ENCODE peak calls at places on chromosomes 7 and 10, in eight cellular contexts. C, Q, T, M, W, I, P and E are unnamed samples. For H3K4me1, the result is how much of the 10 kb centered on the place peaks cover.

GRCh38 chr7:106196460-106197021 is 84.4 kb upstream of the SYPL1 start:
- DNase-seq in C (no peak), Q (no peak), T (no peak), M (peak), W (no peak), I (no peak), P (no peak), E (no peak)

GRCh38 chr10:6207658-6208057 is 4.9 kb downstream of the PFKFB3 start:
- DNase-seq in C (no peak), Q (no peak), T (no peak), M (no peak), W (no peak), I (no peak), P (no peak), E (no peak)

GRCh38 chr7:74289018-74289659 is at the start of gene CLIP2:
- DNase-seq in C (peak), Q (peak), T (peak), M (no peak), W (peak), I (peak), P (peak), E (peak)

GRCh38 chr7:102426268-102427031 is 6.9 kb upstream of the ORAI2 start:
- DNase-seq in C (peak), Q (no peak), T (no peak), M (no peak), W (no peak), I (no peak), P (no peak), E (no peak)

GRCh38 chr10:119852822-119853221 is 19.8 kb downstream of the MCMBP start:
- DNase-seq in C (no peak), Q (no peak), T (no peak), M (no peak), W (no peak), I (no peak), P (no peak), E (no peak)

GRCh38 chr10:29734980-29735627 is 100.3 kb upstream of the SVIL start:
- DNase-seq in C (peak), Q (peak), T (peak), M (no peak), W (peak), I (peak), P (peak), E (peak)

GRCh38 chr7:25802473-25802872 is 349.5 kb upstream of the NFE2L3 start:
- DNase-seq in C (no peak), Q (no peak), T (no peak), M (no peak), W (no peak), I (no peak), P (no peak), E (no peak)

GRCh38 chr10:97648557-97649404 is 8.3 kb downstream of the PI4K2A start:
- DNase-seq in C (no peak), Q (no peak), T (no peak), M (peak), W (no peak), I (no peak), P (peak), E (peak)

GRCh38 chr7:26181474-26182227 is 18.9 kb downstream of the HNRNPA2B1 start:
- DNase-seq in C (no peak), Q (no peak), T (no peak), M (no peak), W (no peak), I (no peak), P (no peak), E (no peak)

GRCh38 chr10:16967866-16968721 is 150.9 kb upstream of the RSU1 start:
- DNase-seq in C (peak), Q (peak), T (no peak), M (peak), W (no peak), I (no peak), P (peak), E (no peak)

GRCh38 chr10:26221571-26221970 is 5.0 kb downstream of the GAD2 start:
- DNase-seq in C (no peak), Q (no peak), T (no peak), M (no peak), W (no peak), I (no peak), P (no peak), E (no peak)

GRCh38 chr7:26513948-26514347 is 222.3 kb downstream of the SNX10 start:
- DNase-seq in C (no peak), Q (no peak), T (no peak), M (no peak), W (no peak), I (no peak), P (no peak), E (no peak)

GRCh38 chr10:64726466-64726865 is 1205.3 kb downstream of the REEP3 start:
- DNase-seq in C (no peak), Q (no peak), T (no peak), M (no peak), W (no peak), I (no peak), P (no peak), E (no peak)

GRCh38 chr10:4807803-4808507 is 18.1 kb upstream of the AKR1E2 start:
- DNase-seq in C (no peak), Q (no peak), T (no peak), M (no peak), W (no peak), I (no peak), P (peak), E (no peak)

GRCh38 chr10:15237351-15237750 is 68.9 kb upstream of the NMT2 start:
- DNase-seq in C (no peak), Q (peak), T (no peak), M (peak), W (no peak), I (no peak), P (peak), E (peak)

GRCh38 chr7:50851891-50852290 is 69.2 kb upstream of the GRB10 start:
- DNase-seq in C (no peak), Q (peak), T (no peak), M (no peak), W (no peak), I (no peak), P (no peak), E (peak)

GRCh38 chr10:2076528-2076927 is 339.2 kb upstream of the ADARB2 start:
- DNase-seq in C (no peak), Q (no peak), T (no peak), M (no peak), W (no peak), I (no peak), P (no peak), E (no peak)

GRCh38 chr7:138125119-138125518 is 48.9 kb downstream of the AKR1D1 start:
- DNase-seq in C (no peak), Q (no peak), T (no peak), M (no peak), W (no peak), I (no peak), P (peak), E (no peak)

GRCh38 chr7:71327946-71328345 is 196.0 kb downstream of the GALNT17 start:
- DNase-seq in C (no peak), Q (no peak), T (no peak), M (no peak), W (no peak), I (no peak), P (no peak), E (no peak)

GRCh38 chr10:123526356-123527079 is 139.6 kb upstream of the GPR26 start:
- DNase-seq in C (no peak), Q (no peak), T (no peak), M (no peak), W (no peak), I (peak), P (no peak), E (no peak)

GRCh38 chr7:80883188-80884025 is 35.4 kb downstream of the SEMA3C start:
- DNase-seq in C (no peak), Q (no peak), T (peak), M (peak), W (no peak), I (no peak), P (peak), E (no peak)

GRCh38 chr7:8384901-8385300 is 48.5 kb upstream of the NXPH1 start:
- DNase-seq in C (no peak), Q (no peak), T (no peak), M (no peak), W (no peak), I (no peak), P (no peak), E (no peak)

GRCh38 chr10:14507721-14508120 is 177.0 kb upstream of the FRMD4A start:
- DNase-seq in C (no peak), Q (no peak), T (no peak), M (no peak), W (no peak), I (no peak), P (no peak), E (no peak)

GRCh38 chr7:50353894-50354595 is 49.5 kb downstream of the IKZF1 start:
- DNase-seq in C (no peak), Q (no peak), T (no peak), M (no peak), W (no peak), I (no peak), P (no peak), E (no peak)

GRCh38 chr7:118621810-118622209 is 397.3 kb downstream of the ANKRD7 start:
- DNase-seq in C (no peak), Q (no peak), T (no peak), M (no peak), W (no peak), I (no peak), P (no peak), E (no peak)

GRCh38 chr10:35907548-35907947 is 265.5 kb upstream of the FZD8 start:
- DNase-seq in C (no peak), Q (no peak), T (no peak), M (no peak), W (no peak), I (no peak), P (no peak), E (no peak)

GRCh38 chr7:146961617-146962016 is 845.0 kb downstream of the CNTNAP2 start:
- DNase-seq in C (no peak), Q (no peak), T (no peak), M (peak), W (no peak), I (no peak), P (peak), E (no peak)

GRCh38 chr7:111784971-111785575 is 222.8 kb upstream of the IMMP2L start:
- DNase-seq in C (no peak), Q (no peak), T (no peak), M (no peak), W (no peak), I (no peak), P (no peak), E (no peak)

GRCh38 chr10:44960098-44960480 is 487 bp downstream of the RASSF4 start:
- DNase-seq in C (no peak), Q (no peak), T (no peak), M (no peak), W (no peak), I (no peak), P (no peak), E (no peak)

GRCh38 chr10:110859206-110859946 is 12.4 kb upstream of the PDCD4 start:
- DNase-seq in C (no peak), Q (no peak), T (no peak), M (no peak), W (no peak), I (no peak), P (no peak), E (peak)

GRCh38 chr10:132417957-132418441 is 21.0 kb downstream of the PWWP2B start:
- DNase-seq in C (peak), Q (no peak), T (no peak), M (no peak), W (no peak), I (no peak), P (peak), E (peak)

GRCh38 chr10:132415956-132416355 is 19.0 kb downstream of the PWWP2B start:
- DNase-seq in C (no peak), Q (peak), T (no peak), M (no peak), W (no peak), I (no peak), P (no peak), E (no peak)

GRCh38 chr10:132416566-132417248 is 19.7 kb downstream of the PWWP2B start:
- DNase-seq in C (no peak), Q (peak), T (no peak), M (no peak), W (no peak), I (no peak), P (no peak), E (no peak)

GRCh38 chr10:132418520-132419416 is 21.8 kb downstream of the PWWP2B start:
- DNase-seq in C (peak), Q (peak), T (no peak), M (peak), W (no peak), I (peak), P (peak), E (peak)

GRCh38 chr10:132417249-132417878 is 20.4 kb downstream of the PWWP2B start:
- DNase-seq in C (no peak), Q (peak), T (no peak), M (no peak), W (no peak), I (no peak), P (no peak), E (peak)
- H3K4me1 ChIP-seq in C (half or more), Q (under half), T (under half), M (under half), W (under half), I (under half), P (under half), E (half or more)

GRCh38 chr10:102608487-102608886 is 35.8 kb upstream of the TRIM8 start:
- DNase-seq in C (no peak), Q (no peak), T (no peak), M (no peak), W (peak), I (no peak), P (no peak), E (no peak)
- H3K4me1 ChIP-seq in C (under half), Q (under half), T (under half), M (under half), W (under half), I (under half), P (under half), E (under half)

GRCh38 chr10:89659185-89660131 is 14.4 kb upstream of the PANK1 start:
- DNase-seq in C (no peak), Q (no peak), T (no peak), M (no peak), W (no peak), I (no peak), P (peak), E (no peak)
- H3K4me1 ChIP-seq in C (under half), Q (under half), T (under half), M (under half), W (under half), I (under half), P (under half), E (under half)

GRCh38 chr10:62049815-62050626 is 148.5 kb downstream of the ARID5B start:
- DNase-seq in C (no peak), Q (no peak), T (no peak), M (no peak), W (no peak), I (no peak), P (peak), E (no peak)
- H3K4me1 ChIP-seq in C (half or more), Q (under half), T (under half), M (half or more), W (under half), I (under half), P (half or more), E (under half)

GRCh38 chr10:86868353-86868752 is 89.1 kb downstream of the MMRN2 start:
- DNase-seq in C (no peak), Q (peak), T (no peak), M (no peak), W (no peak), I (no peak), P (peak), E (no peak)
- H3K4me1 ChIP-seq in C (under half), Q (under half), T (under half), M (under half), W (under half), I (under half), P (half or more), E (under half)

GRCh38 chr7:27771111-27771510 is 31.1 kb downstream of the TAX1BP1 start:
- DNase-seq in C (no peak), Q (no peak), T (no peak), M (peak), W (no peak), I (no peak), P (no peak), E (no peak)
- H3K4me1 ChIP-seq in C (under half), Q (under half), T (under half), M (under half), W (under half), I (under half), P (under half), E (under half)

DNA sequence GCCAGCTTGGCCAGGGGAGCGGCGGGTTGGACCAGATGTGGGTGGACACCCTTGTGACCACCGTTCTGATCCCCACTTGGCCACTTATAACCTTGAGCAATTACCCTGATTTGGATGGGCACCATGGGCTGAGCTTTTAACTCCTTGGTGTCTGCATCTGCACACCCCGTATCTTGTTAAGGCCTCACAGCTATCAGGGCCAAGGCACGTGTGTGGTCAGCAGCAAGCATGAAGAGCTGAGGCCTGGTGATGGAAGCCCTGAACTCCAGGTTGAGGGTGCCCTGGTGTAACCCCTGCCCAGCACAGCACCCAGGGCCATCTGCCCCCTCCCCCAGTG is 89.2 kb downstream of the ZMIZ1 start:
- DNase-seq in C (no peak), Q (no peak), T (peak), M (no peak), W (no peak), I (no peak), P (no peak), E (no peak)
- H3K4me1 ChIP-seq in C (half or more), Q (half or more), T (under half), M (half or more), W (under half), I (half or more), P (under half), E (half or more)

DNA sequence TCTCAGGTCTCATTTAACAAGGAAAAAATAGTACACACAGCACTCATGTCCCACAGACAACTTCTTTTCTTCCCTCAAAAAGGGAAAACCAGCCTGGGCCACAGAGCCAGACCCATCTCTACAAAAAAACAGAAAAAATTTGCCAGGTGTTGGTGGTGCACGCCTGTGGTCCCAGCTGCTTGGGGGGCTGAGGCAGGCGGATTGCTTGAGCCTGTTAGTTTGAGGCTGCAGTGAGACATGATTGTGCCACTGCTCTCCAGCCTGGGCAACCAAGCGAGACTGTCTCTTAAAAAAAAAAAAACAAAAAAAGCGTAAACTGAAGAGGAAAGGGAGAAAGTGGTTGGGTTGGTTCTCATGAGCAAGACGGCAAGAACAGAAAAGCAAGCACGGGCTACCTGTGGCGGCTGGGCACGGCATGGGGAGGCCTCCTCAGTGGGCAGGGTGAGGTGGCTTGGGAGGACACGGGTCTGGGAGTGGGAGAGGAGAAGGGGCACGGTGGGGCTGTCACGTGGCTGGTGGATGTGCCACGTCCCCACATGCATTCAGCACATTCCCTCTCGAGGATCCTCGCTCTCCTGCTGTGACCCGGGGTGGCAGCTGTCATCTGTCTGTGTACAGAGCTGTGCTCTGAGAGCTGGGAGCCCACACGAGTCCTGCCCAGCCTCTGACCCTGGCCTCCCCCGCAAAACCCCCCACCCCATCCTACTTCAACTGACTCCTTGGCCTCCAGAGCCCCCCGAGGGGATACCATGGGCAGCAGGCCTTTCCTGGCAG is 219.7 kb downstream of the MLLT10 start:
- DNase-seq in C (no peak), Q (peak), T (no peak), M (no peak), W (no peak), I (no peak), P (no peak), E (no peak)
- H3K4me1 ChIP-seq in C (under half), Q (under half), T (under half), M (under half), W (under half), I (under half), P (under half), E (under half)